ENCODE peak calls at places on chromosomes 7 and 10, in four cellular contexts. W, L, X and M are unnamed samples.

GRCh38 chr7:30921540-30921930 is 9.9 kb downstream of the AQP1 start:
- DNase-seq in L (no peak), W (peak; percentile 8), X (no peak), M (no peak)

GRCh38 chr7:157009170-157009777 is 1.2 kb downstream of the MNX1 start:
- DNase-seq in W (no peak), L (no peak), X (no peak), M (no peak)

GRCh38 chr10:21334891-21335696 is 190.4 kb downstream of the SKIDA1 start:
- DNase-seq in X (peak; percentile 76), W (peak; percentile 52), L (peak; percentile 72), M (no peak)

GRCh38 chr7:55304363-55304762 is 60.8 kb upstream of the LANCL2 start:
- DNase-seq in X (no peak), W (no peak), L (no peak), M (no peak)

GRCh38 chr10:127234306-127234800 is 38.0 kb upstream of the INSYN2A start:
- DNase-seq in L (no peak), W (no peak), X (no peak), M (no peak)

GRCh38 chr7:70693300-70693689 is 438.6 kb upstream of the GALNT17 start:
- DNase-seq in L (no peak), X (no peak), W (no peak), M (no peak)

GRCh38 chr7:104272767-104273384 is 55.5 kb upstream of the LHFPL3 start:
- DNase-seq in X (no peak), W (no peak), L (no peak), M (no peak)

GRCh38 chr10:105352281-105352680 is 711.2 kb downstream of the SORCS3 start:
- DNase-seq in L (no peak), X (no peak), W (no peak), M (no peak)

GRCh38 chr10:14009315-14010082 is 321.2 kb downstream of the FRMD4A start:
- DNase-seq in W (no peak), X (no peak), L (no peak), M (no peak)

GRCh38 chr10:96703358-96703757 is 17.0 kb downstream of the PIK3AP1 start:
- DNase-seq in L (no peak), W (no peak), X (no peak), M (no peak)

GRCh38 chr10:86411281-86411841 is 44.8 kb upstream of the GRID1 start:
- DNase-seq in W (peak; percentile 29), L (peak; percentile 28), X (no peak), M (no peak)

GRCh38 chr7:121166885-121167284 is 161.9 kb upstream of the WNT16 start:
- DNase-seq in L (no peak), X (no peak), W (no peak), M (no peak)

GRCh38 chr10:133310789-133311188 is 2.1 kb downstream of the ZNF511 start:
- DNase-seq in L (no peak), X (no peak), W (no peak), M (no peak)

GRCh38 chr10:34479520-34480179 is 335.4 kb downstream of the PARD3 start:
- DNase-seq in W (no peak), X (no peak), L (no peak), M (no peak)

GRCh38 chr7:137962875-137963507 is 38.9 kb downstream of the CREB3L2 start:
- DNase-seq in L (no peak), X (no peak), W (no peak), M (no peak)

GRCh38 chr7:156668130-156668741 is 27.7 kb downstream of the RNF32 start:
- DNase-seq in W (no peak), L (no peak), X (no peak), M (no peak)

GRCh38 chr10:48634198-48634983 is 29.5 kb upstream of the ARHGAP22 start:
- DNase-seq in L (no peak), X (no peak), W (peak; percentile 62), M (peak; percentile 54)

GRCh38 chr10:18767981-18768380 is 108.8 kb downstream of the ARL5B start:
- DNase-seq in L (no peak), W (no peak), X (no peak), M (no peak)

GRCh38 chr10:69479241-69479730 is 28.0 kb downstream of the TSPAN15 start:
- DNase-seq in W (peak; percentile 70), X (no peak), L (no peak), M (peak; percentile 43)

GRCh38 chr7:28841766-28842165 is 116.4 kb downstream of the TRIL start:
- DNase-seq in X (no peak), W (no peak), L (no peak), M (no peak)

GRCh38 chr10:72659694-72660093 is 32.2 kb upstream of the MCU start:
- DNase-seq in W (no peak), L (no peak), X (no peak), M (no peak)

GRCh38 chr7:41559426-41559825 is 143.5 kb downstream of the INHBA start:
- DNase-seq in L (no peak), X (no peak), W (no peak), M (no peak)

GRCh38 chr7:87875151-87876039 is 765 bp downstream of the SLC25A40 start:
- DNase-seq in X (no peak), L (no peak), W (no peak), M (peak; percentile 16)

GRCh38 chr10:50788951-50789904 is 49.5 kb downstream of the ASAH2B start:
- DNase-seq in W (no peak), X (no peak), L (no peak), M (no peak)

GRCh38 chr10:120460776-120461175 is 3.7 kb downstream of the PLPP4 start:
- DNase-seq in W (no peak), X (no peak), L (no peak), M (no peak)

GRCh38 chr7:23247101-23247601 is 576 bp downstream of the GPNMB start:
- DNase-seq in L (no peak), X (no peak), W (no peak), M (no peak)

GRCh38 chr7:80439894-80440811 is 71.7 kb downstream of the GNAT3 start:
- DNase-seq in W (no peak), L (no peak), X (no peak), M (no peak)

GRCh38 chr7:120272896-120273475 is at the start of gene KCND2:
- DNase-seq in W (no peak), X (no peak), L (peak; percentile 33), M (no peak)

GRCh38 chr7:25009271-25009670 is 29.3 kb upstream of the OSBPL3 start:
- DNase-seq in L (no peak), W (no peak), X (no peak), M (no peak)

GRCh38 chr7:107652642-107653041 is 8.0 kb upstream of the SLC26A4 start:
- DNase-seq in X (no peak), W (no peak), L (no peak), M (no peak)

DNA sequence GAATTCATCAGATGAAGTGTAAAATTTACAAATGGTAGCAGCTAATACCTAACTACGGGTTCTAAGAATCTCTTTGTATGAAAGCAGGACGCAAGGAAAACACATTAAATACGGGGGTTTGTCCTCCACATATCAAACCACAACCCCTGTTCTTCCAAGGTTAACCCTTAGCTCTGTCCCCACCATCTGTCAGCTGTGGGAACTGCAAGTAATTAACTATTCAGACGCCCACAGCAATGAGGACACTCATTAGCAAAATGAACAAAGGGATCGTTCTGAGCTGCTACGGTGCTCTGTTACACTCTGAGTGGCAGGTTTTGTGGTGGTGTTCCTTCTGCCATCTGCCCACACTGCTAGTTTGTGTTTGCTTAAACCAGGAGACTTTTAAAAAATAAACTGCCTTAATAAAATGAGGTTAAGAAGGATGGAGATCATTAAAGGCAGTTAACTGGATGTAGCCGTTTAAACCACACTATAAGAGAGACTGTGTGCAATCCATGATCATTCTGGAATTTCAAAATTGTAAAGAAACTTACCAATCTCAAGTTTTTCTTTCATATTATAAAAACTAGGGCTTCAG is 51.4 kb downstream of the C10orf67 start:
- DNase-seq in X (no peak), L (no peak), W (no peak), M (no peak)
- TF ChIP-seq CTCF in X (no peak), L (no peak), W (peak; percentile 34), M (no peak)

GRCh38 chr10:7788640-7789335 is 811 bp downstream of the ATP5F1C start:
- DNase-seq in L (no peak), X (no peak), W (peak; percentile 12), M (no peak)

GRCh38 chr10:7789390-7789789 is 1.4 kb downstream of the ATP5F1C start:
- DNase-seq in X (no peak), W (peak; percentile 55), L (no peak), M (peak; percentile 21)

GRCh38 chr10:7787150-7787856 is 490 bp downstream of the KIN start:
- DNase-seq in X (no peak), L (no peak), W (no peak), M (no peak)

GRCh38 chr10:7792541-7792940 is 4.6 kb downstream of the ATP5F1C start:
- DNase-seq in L (no peak), X (no peak), W (no peak), M (no peak)

DNA sequence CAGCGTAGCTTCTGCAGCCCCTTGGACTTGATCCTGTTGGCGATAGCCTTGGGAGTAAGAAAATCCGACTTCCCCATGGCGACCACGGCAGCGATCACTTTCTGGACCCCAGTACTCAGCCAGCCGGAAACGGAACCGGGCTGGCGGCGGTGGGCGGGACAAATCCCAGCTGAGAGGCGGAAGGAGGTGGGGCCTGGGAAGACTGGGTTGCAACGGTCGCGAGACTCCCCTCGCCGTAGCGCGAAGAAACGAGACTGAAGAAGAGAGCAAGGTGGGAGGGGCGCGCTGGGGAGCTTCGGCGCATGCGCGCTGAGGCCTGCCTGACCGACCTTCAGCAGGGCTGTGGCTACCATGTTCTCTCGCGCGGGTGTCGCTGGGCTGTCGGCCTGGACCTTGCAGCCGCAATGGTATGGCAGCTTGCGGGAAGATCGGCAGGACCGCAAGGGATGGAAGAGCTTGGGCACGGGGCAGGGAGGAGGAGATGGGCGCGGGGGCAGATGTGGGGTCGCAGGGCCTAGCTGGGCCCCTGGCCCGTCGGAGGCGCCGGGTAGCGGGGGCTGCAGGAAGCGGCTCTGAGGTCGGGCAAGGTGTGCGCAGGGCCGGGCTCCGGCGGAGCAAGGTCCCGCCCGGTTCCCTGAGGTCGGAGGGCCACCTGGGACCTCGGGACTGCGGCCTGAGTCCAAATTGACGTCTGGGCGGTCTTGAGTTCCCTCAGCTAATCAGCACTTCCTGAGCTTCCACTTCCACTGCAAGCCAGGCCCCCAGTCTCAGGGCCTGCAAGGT is at the start of the genes ATP5F1C and KIN:
- DNase-seq in L (peak; percentile 98), W (peak; percentile 97), X (peak; percentile 96), M (peak; percentile 97)
- TF ChIP-seq POLR2A in L (peak; percentile 74), W (peak; percentile 89), X (peak; percentile 34), M (peak; percentile 85)

DNA sequence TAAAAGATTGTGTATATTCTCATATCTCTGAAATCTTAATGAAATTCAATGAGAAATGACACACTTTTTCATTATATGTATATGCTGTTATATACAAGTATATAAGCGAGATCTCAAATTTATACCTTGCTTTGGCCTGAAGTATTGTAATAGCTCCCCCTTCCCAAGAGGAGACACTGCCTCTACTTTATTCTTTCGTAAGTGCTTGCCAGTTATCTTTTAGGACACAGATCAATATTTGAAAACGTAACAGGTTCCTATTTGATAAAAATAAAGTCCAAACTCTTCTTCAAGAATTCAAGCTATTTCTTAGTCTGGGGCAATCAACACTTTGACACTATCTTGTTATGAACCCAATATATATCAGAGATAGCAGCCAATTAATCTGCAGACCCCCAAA is 24.9 kb downstream of the WASL start:
- DNase-seq in L (no peak), X (no peak), W (no peak), M (no peak)
- H3K4me1 ChIP-seq in L (peaks cover 18% of the 10 kb centered on the region), X (no peaks in the 10 kb centered on the region), W (peaks cover 72% of the 10 kb centered on the region), M (peaks cover 74% of the 10 kb centered on the region)

GRCh38 chr10:103967433-103968142 is 648 bp downstream of the SLK start:
- DNase-seq in L (no peak), W (peak; percentile 32), X (no peak), M (no peak)
- TF ChIP-seq CTCF in L (no peak), W (no peak), X (no peak), M (no peak)